ENCODE peak calls at places on chromosome 20, in five cellular contexts. Q is GM12878, P is HepG2, M is HCT116, U is K562. X is an unnamed sample.

GRCh38 chr20:6828794-6829423 is 61.4 kb downstream of the BMP2 start:
- DNase-seq in M (peak; percentile 21), P (peak; percentile 74), Q (peak; percentile 30), U (peak; percentile 13), X (peak; percentile 54)

GRCh38 chr20:35563834-35564233 is 22.0 kb downstream of the ERGIC3 start:
- DNase-seq in Q (no peak), P (no peak), M (no peak), U (no peak), X (no peak)

GRCh38 chr20:13868331-13868730 is 83.5 kb downstream of the NDUFAF5 start:
- DNase-seq in Q (no peak), M (no peak), P (no peak), U (no peak), X (no peak)

GRCh38 chr20:36526521-36527011 is 14.8 kb upstream of the MYL9 start:
- DNase-seq in P (no peak), M (no peak), U (no peak), Q (no peak), X (no peak)

GRCh38 chr20:40175296-40175695 is 513.7 kb downstream of the MAFB start:
- DNase-seq in Q (no peak), U (no peak), P (no peak), M (no peak), X (no peak)

GRCh38 chr20:61933951-61934715 is 131.5 kb downstream of the TAF4 start:
- DNase-seq in U (no peak), Q (no peak), M (no peak), P (no peak), X (no peak)

GRCh38 chr20:38673731-38674177 is 50.5 kb upstream of the SLC32A1 start:
- DNase-seq in P (no peak), M (no peak), U (peak; percentile 49), Q (no peak), X (peak; percentile 33)

GRCh38 chr20:38873050-38873581 is 53.1 kb upstream of the FAM83D start:
- DNase-seq in M (no peak), Q (peak; percentile 91), U (no peak), P (no peak), X (no peak)

GRCh38 chr20:58447733-58448391 is 58.8 kb downstream of the VAPB start:
- DNase-seq in P (peak; percentile 79), M (peak; percentile 33), Q (no peak), U (peak; percentile 61), X (peak; percentile 49)

GRCh38 chr20:41482647-41483552 is 116.3 kb upstream of the EMILIN3 start:
- DNase-seq in P (no peak), M (no peak), U (no peak), Q (no peak), X (no peak)

GRCh38 chr20:2402271-2402980 is 21.7 kb downstream of the TGM6 start:
- DNase-seq in U (no peak), Q (no peak), P (peak; percentile 34), M (peak; percentile 34), X (no peak)

GRCh38 chr20:35954200-35954906 is at the start of gene SCAND1:
- DNase-seq in U (peak; percentile 94), M (peak; percentile 96), Q (peak; percentile 93), P (peak; percentile 99), X (peak; percentile 99)

GRCh38 chr20:16612708-16613107 is 39.5 kb upstream of the KIF16B start:
- DNase-seq in P (no peak), M (no peak), Q (no peak), U (no peak), X (no peak)

GRCh38 chr20:6744805-6745204 is 22.7 kb upstream of the BMP2 start:
- DNase-seq in P (no peak), M (no peak), Q (no peak), U (no peak), X (no peak)

GRCh38 chr20:17969276-17969883 is 562 bp downstream of the MGME1 start:
- DNase-seq in M (no peak), Q (no peak), P (peak; percentile 67), U (peak; percentile 26), X (no peak)

GRCh38 chr20:58344741-58345140 is 35.2 kb downstream of the RAB22A start:
- DNase-seq in P (no peak), M (no peak), Q (no peak), U (no peak), X (no peak)

GRCh38 chr20:63521602-63522001 is 1.0 kb downstream of the PPDPF start:
- DNase-seq in Q (no peak), U (no peak), P (no peak), M (no peak), X (no peak)

GRCh38 chr20:63522091-63522868 is 1.7 kb downstream of the PPDPF start:
- DNase-seq in P (no peak), Q (no peak), M (no peak), U (no peak), X (no peak)

GRCh38 chr20:63520594-63520938 is at the start of gene PPDPF:
- DNase-seq in U (peak; percentile 99), M (no peak), Q (no peak), P (no peak), X (peak; percentile 72)

GRCh38 chr20:63519765-63520593 is 586 bp upstream of the PPDPF start:
- DNase-seq in Q (no peak), P (no peak), M (no peak), U (peak; percentile 71), X (no peak)

DNA sequence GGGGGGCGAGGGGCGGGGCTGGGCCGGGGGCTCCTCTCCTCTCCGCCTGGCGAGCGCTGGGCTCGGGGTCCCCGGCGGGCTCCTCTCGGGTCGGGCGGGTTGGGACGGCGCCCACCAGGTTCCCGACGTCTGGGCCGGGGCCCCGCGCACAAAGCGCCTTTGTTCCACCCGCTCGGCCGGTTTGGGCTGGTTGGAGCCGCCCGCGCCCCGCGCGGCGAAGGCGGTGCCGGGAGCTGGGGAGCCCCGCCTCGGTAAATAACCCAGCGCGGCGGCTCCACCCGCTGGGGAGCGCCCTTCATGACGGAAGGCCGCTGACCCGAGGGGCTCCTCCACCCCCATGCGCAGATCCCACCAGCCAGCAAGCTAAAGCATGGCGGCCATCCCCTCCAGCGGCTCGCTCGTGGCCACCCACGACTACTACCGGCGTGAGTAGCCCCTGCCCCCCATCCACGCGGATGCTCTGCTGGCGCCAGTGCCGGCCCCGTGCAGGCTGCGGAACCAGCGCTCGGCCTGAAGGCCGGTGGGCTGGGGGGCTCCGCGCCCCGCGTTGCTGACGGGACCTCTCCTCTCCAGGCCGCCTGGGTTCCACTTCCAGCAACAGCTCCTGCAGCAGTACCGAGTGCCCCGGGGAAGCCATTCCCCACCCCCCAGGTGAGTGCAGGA is 505 bp downstream of the PPDPF start:
- DNase-seq in M (no peak), P (peak; percentile 40), Q (no peak), U (peak; percentile 83), X (no peak)
- TF ChIP-seq ZNF274 in M (no peak), P (no peak), Q (no peak), U (no peak), X (no peak)

GRCh38 chr20:53652090-53652858 is 58.6 kb upstream of the ZNF217 start:
- DNase-seq in U (peak; percentile 39), M (no peak), Q (peak; percentile 93), P (peak; percentile 97), X (no peak)
- H3K4me3 ChIP-seq in U (peak overlapping the region; percentile 1), M (no peak overlapping the region), Q (peak overlapping the region; percentile 30), P (peak overlapping the region; percentile 54), X (no peak overlapping the region)

DNA sequence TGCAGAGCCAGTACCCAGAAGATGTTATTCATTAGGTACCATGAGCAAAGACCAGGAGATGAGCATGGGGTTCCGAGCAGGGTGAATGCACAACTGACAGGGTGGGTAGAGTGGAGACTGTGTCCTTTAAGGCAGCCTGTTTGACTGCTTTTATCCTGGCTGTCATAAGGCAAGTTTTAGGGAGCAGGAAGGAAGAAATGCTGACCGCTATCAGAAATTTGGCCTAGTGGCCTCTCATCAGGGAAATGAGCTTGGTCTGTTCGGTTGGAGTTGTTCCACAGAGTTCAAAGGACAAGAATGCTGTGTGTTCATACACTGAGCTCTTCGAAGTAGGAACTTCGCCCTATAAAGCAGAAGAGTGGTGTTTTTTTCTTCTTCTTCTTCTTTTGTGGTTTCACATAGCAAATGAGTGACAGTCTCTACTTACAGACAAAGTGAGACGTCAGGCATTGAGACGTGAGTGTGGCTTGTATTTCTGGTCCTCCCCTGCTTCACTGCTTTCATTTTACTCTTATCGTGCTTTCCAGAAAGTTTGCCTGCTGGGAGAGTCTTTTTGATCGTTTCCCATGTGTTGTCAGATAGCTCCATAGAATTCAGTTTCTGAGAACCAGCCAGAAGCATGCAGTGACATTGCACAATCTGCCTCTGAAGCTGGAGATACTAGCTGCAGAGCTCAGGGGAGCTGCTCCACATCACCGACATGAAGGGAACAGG is at the start of gene CASS4:
- DNase-seq in P (peak; percentile 68), U (peak; percentile 89), M (no peak), Q (no peak), X (no peak)
- TF ChIP-seq ZNF274 in P (no peak), U (peak; percentile 68), M (no peak), Q (no peak), X (no peak)

DNA sequence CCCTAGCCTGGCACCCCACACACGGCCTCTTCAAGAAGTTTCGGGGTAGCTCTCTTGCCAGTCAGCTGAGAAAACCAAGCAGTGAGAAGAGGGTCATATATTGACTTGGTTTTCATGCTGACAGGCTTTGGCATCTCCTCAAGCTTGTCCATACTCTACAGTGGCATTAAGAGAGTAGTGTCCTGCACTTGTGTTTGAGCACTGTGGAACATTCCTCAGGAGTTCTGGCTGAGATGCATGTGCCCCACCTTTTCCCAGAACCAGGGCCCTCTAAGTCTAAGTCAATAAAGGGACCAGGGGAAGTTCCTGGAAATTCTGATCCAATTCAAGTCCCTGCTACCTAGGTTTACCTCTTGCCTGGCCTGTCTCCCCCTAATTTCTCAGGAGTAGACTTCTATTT is 544.1 kb upstream of the FLRT3 start:
- DNase-seq in U (no peak), Q (no peak), M (no peak), P (no peak), X (no peak)
- H3K4me3 ChIP-seq in U (no peak overlapping the region), Q (no peak overlapping the region), M (no peak overlapping the region), P (no peak overlapping the region), X (no peak overlapping the region)